ENCODE peak calls at places on chromosomes 16 and 17, in ten cellular contexts. Q is activated B cell treated with CpG ODN at 0.5 μM for 24 hours, N is omental fat pad, Y is AG09319, J is A549, B is tibial nerve, L is fibroblast of the aortic adventitia, T is uterus, U is OCI-LY7, V is Calu3. Z is an unnamed sample.

GRCh38 chr17:79904865-79905264 is 65.6 kb upstream of the CBX4 start:
- DNase-seq in Q (no peak), N (no peak), Y (no peak), J (no peak), B (no peak), L (no peak), T (no peak), U (no peak), V (no peak), Z (no peak)

GRCh38 chr16:27869411-27869810 is 194.1 kb downstream of the GSG1L start:
- DNase-seq in Q (no peak), N (no peak), Y (no peak), J (no peak), B (no peak), L (no peak), T (no peak), U (no peak), V (no peak), Z (no peak)

GRCh38 chr17:75633484-75634375 is 496 bp downstream of the SMIM5 start:
- DNase-seq in Q (peak; percentile 46), N (peak; percentile 66), Y (peak; percentile 77), J (peak; percentile 98), B (peak; percentile 87), L (peak; percentile 83), T (peak; percentile 92), U (peak; percentile 88), V (peak; percentile 95), Z (no peak)

GRCh38 chr16:89257281-89257731 is 39.8 kb downstream of the ZNF778 start:
- DNase-seq in Q (no peak), N (no peak), Y (no peak), J (no peak), B (no peak), L (no peak), T (no peak), U (no peak), V (no peak), Z (no peak)

GRCh38 chr16:3519581-3519980 is 18.8 kb downstream of the CLUAP1 start:
- DNase-seq in Q (no peak), N (no peak), Y (no peak), J (peak; percentile 43), B (no peak), L (no peak), T (no peak), U (no peak), V (no peak), Z (no peak)

GRCh38 chr16:86259499-86259898 is 250.8 kb upstream of the FOXF1 start:
- DNase-seq in Q (no peak), N (no peak), Y (no peak), J (no peak), B (no peak), L (no peak), T (no peak), U (no peak), V (no peak), Z (no peak)

GRCh38 chr17:78129385-78130079 is 977 bp upstream of the TMC6 start:
- DNase-seq in Q (peak; percentile 43), N (no peak), Y (no peak), J (no peak), B (no peak), L (no peak), T (no peak), U (peak; percentile 57), V (no peak), Z (no peak)

GRCh38 chr17:74690409-74690825 is 22.3 kb downstream of the CD300LF start:
- DNase-seq in Q (no peak), N (no peak), Y (no peak), J (no peak), B (no peak), L (no peak), T (no peak), U (peak; percentile 13), V (no peak), Z (no peak)

GRCh38 chr17:48841395-48841831 is 10.6 kb downstream of the CALCOCO2 start:
- DNase-seq in Q (no peak), N (no peak), Y (no peak), J (no peak), B (no peak), L (peak; percentile 82), T (no peak), U (peak; percentile 26), V (no peak), Z (no peak)

GRCh38 chr16:67936124-67936875 is at the start of gene PSMB10:
- DNase-seq in Q (peak; percentile 68), N (no peak), Y (no peak), J (peak; percentile 54), B (no peak), L (peak; percentile 73), T (peak; percentile 56), U (peak; percentile 68), V (peak; percentile 60), Z (no peak)

GRCh38 chr17:76805319-76805718 is 62.9 kb upstream of the MGAT5B start:
- DNase-seq in Q (no peak), N (no peak), Y (peak; percentile 25), J (no peak), B (no peak), L (peak; percentile 69), T (no peak), U (no peak), V (no peak), Z (no peak)

GRCh38 chr17:31391496-31391949 is at the start of gene RAB11FIP4:
- DNase-seq in Q (peak; percentile 18), N (no peak), Y (no peak), J (no peak), B (no peak), L (no peak), T (no peak), U (no peak), V (no peak), Z (peak; percentile 73)

GRCh38 chr17:64406321-64407200 is 15.9 kb upstream of the PECAM1 start:
- DNase-seq in Q (no peak), N (no peak), Y (no peak), J (no peak), B (no peak), L (no peak), T (no peak), U (peak; percentile 88), V (peak; percentile 19), Z (no peak)

DNA sequence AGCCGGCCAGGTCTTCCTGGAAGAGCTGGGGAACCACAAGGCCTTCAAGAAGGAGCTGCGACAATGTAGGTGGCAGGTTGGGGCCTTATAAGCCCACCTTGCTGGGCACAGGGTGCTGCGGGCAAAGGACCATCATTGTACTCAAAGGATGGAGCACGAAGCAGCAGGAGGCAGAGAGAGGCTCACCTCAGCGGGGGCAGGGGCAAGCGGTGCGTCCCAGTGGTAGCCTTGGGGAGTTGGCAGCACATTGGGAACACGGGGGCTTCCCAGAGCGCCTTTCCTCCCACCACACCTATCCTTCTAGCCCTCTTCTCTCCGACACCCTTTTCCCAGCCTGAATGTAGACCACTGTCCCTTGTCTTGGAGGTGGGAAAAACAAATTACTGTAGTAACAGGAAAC is 2.1 kb downstream of the CNP start:
- DNase-seq in Q (no peak), N (no peak), Y (no peak), J (no peak), B (no peak), L (no peak), T (no peak), U (no peak), V (no peak), Z (no peak)
- TF ChIP-seq CTCF in Q (no peak), N (no peak), Y (no peak), J (no peak), B (no peak), L (no peak), T (no peak), U (no peak), V (no peak), Z (no peak)

GRCh38 chr17:42675348-42675983 is 1.3 kb downstream of the PLEKHH3 start:
- DNase-seq in Q (no peak), N (no peak), Y (no peak), J (no peak), B (no peak), L (no peak), T (peak; percentile 67), U (peak; percentile 33), V (peak; percentile 39), Z (no peak)

GRCh38 chr17:42677921-42678781 is 1.4 kb upstream of the PLEKHH3 start:
- DNase-seq in Q (peak; percentile 85), N (peak; percentile 64), Y (no peak), J (peak; percentile 99), B (peak; percentile 76), L (peak; percentile 81), T (peak; percentile 87), U (peak; percentile 90), V (peak; percentile 95), Z (peak; percentile 85)

GRCh38 chr17:42677012-42677857 is 441 bp upstream of the PLEKHH3 start:
- DNase-seq in Q (peak; percentile 86), N (peak; percentile 99), Y (peak; percentile 99), J (peak; percentile 100), B (peak; percentile 100), L (peak; percentile 100), T (peak; percentile 100), U (peak; percentile 100), V (peak; percentile 100), Z (peak; percentile 100)

GRCh38 chr17:42675984-42676423 is 790 bp downstream of the PLEKHH3 start:
- DNase-seq in Q (no peak), N (no peak), Y (no peak), J (peak; percentile 58), B (no peak), L (peak; percentile 41), T (peak; percentile 69), U (peak; percentile 27), V (peak; percentile 84), Z (no peak)

DNA sequence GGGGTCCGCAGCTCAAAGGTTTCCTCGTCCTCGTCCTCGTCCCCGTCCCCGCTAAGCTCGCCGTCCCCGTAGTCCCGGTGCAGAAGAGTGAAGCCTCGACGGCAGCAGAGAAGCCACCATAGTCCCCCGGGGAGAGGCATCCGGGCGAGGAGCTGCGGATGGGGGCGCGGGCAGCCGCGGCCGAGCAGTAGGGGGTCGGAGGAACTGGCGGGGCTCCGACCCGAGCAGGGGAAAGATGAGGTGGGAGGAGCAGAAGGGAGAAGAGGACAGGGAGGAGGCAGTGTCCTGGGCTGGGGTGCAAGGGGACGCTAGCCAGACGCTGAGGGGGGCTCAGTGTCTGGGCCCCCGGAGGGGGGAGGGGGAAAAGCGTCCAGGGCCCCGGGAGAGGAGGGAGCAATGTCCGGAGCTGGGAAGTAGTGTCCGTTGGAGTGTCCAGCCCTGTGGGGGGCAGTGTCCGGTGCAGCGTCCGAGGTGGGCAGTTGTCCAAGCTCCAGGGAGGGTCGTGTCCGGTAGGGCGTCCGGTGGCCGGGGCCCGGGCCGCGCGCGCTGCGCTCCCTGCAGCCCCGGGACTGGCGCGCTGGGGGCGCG is at the start of gene PLEKHH3:
- DNase-seq in Q (no peak), N (no peak), Y (no peak), J (no peak), B (no peak), L (no peak), T (no peak), U (peak; percentile 59), V (no peak), Z (no peak)
- TF ChIP-seq CTCF in Q (no peak), N (no peak), Y (no peak), J (no peak), B (peak; percentile 29), L (peak; percentile 27), T (peak; percentile 32), U (no peak), V (peak; percentile 45), Z (no peak)

GRCh38 chr17:73643012-73643845 is 1.0 kb downstream of the SDK2 start:
- DNase-seq in Q (peak; percentile 46), N (no peak), Y (no peak), J (peak; percentile 90), B (no peak), L (no peak), T (no peak), U (no peak), V (peak; percentile 43), Z (no peak)
- TF ChIP-seq CTCF in Q (no peak), N (no peak), Y (no peak), J (peak; percentile 61), B (no peak), L (no peak), T (no peak), U (no peak), V (no peak), Z (no peak)

GRCh38 chr16:16073884-16074781 is 124.7 kb downstream of the ABCC1 start:
- DNase-seq in Q (no peak), N (no peak), Y (peak; percentile 54), J (peak; percentile 23), B (no peak), L (peak; percentile 74), T (no peak), U (peak; percentile 20), V (peak; percentile 90), Z (no peak)
- TF ChIP-seq CTCF in Q (no peak), N (no peak), Y (no peak), J (no peak), B (no peak), L (no peak), T (no peak), U (peak; percentile 26), V (no peak), Z (no peak)